ENCODE peak calls at places on chromosomes 6 and 20, in five cellular contexts. B is GM12878, R is HepG2, D is K562, T is H1. U is an unnamed sample.

GRCh38 chr6:128600397-128600951 is 80.1 kb upstream of the PTPRK start:
- DNase-seq in B (peak), R (no peak), D (no peak), T (no peak), U (no peak)

GRCh38 chr6:2942916-2943563 is 28.3 kb downstream of the SERPINB6 start:
- DNase-seq in B (no peak), R (no peak), D (no peak), T (no peak), U (no peak)

GRCh38 chr6:162179196-162179951 is 548.2 kb downstream of the PRKN start:
- DNase-seq in B (no peak), R (no peak), D (no peak), T (no peak), U (no peak)

GRCh38 chr6:148348335-148348734 is 5.7 kb downstream of the SASH1 start:
- DNase-seq in B (no peak), R (no peak), D (no peak), T (no peak), U (no peak)

GRCh38 chr6:37522836-37523235 is 23.1 kb upstream of the CCDC167 start:
- DNase-seq in B (no peak), R (no peak), D (no peak), T (no peak), U (no peak)

GRCh38 chr6:136012198-136012884 is 160.8 kb downstream of the PDE7B start:
- DNase-seq in B (no peak), R (no peak), D (no peak), T (no peak), U (no peak)

GRCh38 chr6:112298816-112299281 is 44.5 kb upstream of the LAMA4 start:
- DNase-seq in B (no peak), R (no peak), D (no peak), T (no peak), U (no peak)

GRCh38 chr6:114955363-114955762 is 612.5 kb upstream of the HS3ST5 start:
- DNase-seq in B (no peak), R (no peak), D (no peak), T (no peak), U (no peak)

GRCh38 chr20:51022803-51023616 is at the start of gene KCNG1:
- DNase-seq in B (no peak), R (no peak), D (peak), T (peak), U (no peak)

GRCh38 chr6:125922322-125922860 is 34.2 kb upstream of the HINT3 start:
- DNase-seq in B (no peak), R (no peak), D (no peak), T (no peak), U (no peak)

GRCh38 chr6:46042355-46042999 is 26.8 kb upstream of the CLIC5 start:
- DNase-seq in B (no peak), R (peak), D (peak), T (no peak), U (peak)

GRCh38 chr20:61742097-61742805 is 323.4 kb downstream of the TAF4 start:
- DNase-seq in B (no peak), R (no peak), D (no peak), T (no peak), U (no peak)

GRCh38 chr6:151885234-151885633 is 77.8 kb downstream of the ESR1 start:
- DNase-seq in B (no peak), R (no peak), D (no peak), T (no peak), U (no peak)

GRCh38 chr6:108260126-108260808 is 573 bp downstream of the SNX3 start:
- DNase-seq in B (peak), R (no peak), D (peak), T (no peak), U (no peak)

GRCh38 chr20:44648579-44648978 is 2.9 kb downstream of the ADA start:
- DNase-seq in B (no peak), R (peak), D (no peak), T (no peak), U (no peak)

GRCh38 chr20:44019638-44020335 is 105.1 kb downstream of the TOX2 start:
- DNase-seq in B (no peak), R (no peak), D (no peak), T (no peak), U (no peak)

GRCh38 chr6:7201732-7202541 is 94.2 kb downstream of the RREB1 start:
- DNase-seq in B (peak), R (no peak), D (peak), T (no peak), U (peak)

GRCh38 chr20:1277529-1278322 is 11.6 kb downstream of the SNPH start:
- DNase-seq in B (no peak), R (no peak), D (no peak), T (no peak), U (no peak)

GRCh38 chr6:15260099-15260821 is 14.4 kb downstream of the JARID2 start:
- DNase-seq in B (no peak), R (no peak), D (no peak), T (no peak), U (no peak)

GRCh38 chr20:16475225-16475624 is 98.0 kb downstream of the KIF16B start:
- DNase-seq in B (no peak), R (peak), D (no peak), T (no peak), U (no peak)

GRCh38 chr20:1933465-1933870 is 38.3 kb downstream of the SIRPA start:
- DNase-seq in B (no peak), R (no peak), D (no peak), T (no peak), U (no peak)

GRCh38 chr6:158060447-158061360 is 79.0 kb downstream of the SYNJ2 start:
- DNase-seq in B (no peak), R (no peak), D (no peak), T (no peak), U (no peak)

GRCh38 chr6:16239090-16239797 is 857 bp downstream of the GMPR start:
- DNase-seq in B (no peak), R (no peak), D (peak), T (no peak), U (peak)

GRCh38 chr6:166862287-166862977 is 93.9 kb downstream of the RNASET2 start:
- DNase-seq in B (no peak), R (no peak), D (no peak), T (peak), U (no peak)

GRCh38 chr6:123030292-123030691 is 34.3 kb downstream of the CLVS2 start:
- DNase-seq in B (no peak), R (no peak), D (no peak), T (no peak), U (no peak)

GRCh38 chr6:150053450-150053849 is 15.5 kb downstream of the ULBP3 start:
- DNase-seq in B (no peak), R (no peak), D (no peak), T (no peak), U (no peak)

GRCh38 chr6:52644246-52644645 is 26.7 kb upstream of the TMEM14A start:
- DNase-seq in B (no peak), R (no peak), D (no peak), T (no peak), U (no peak)

GRCh38 chr6:132919476-132919875 is 105.1 kb downstream of the RPS12 start:
- DNase-seq in B (no peak), R (no peak), D (no peak), T (no peak), U (no peak)

GRCh38 chr20:45971425-45971674 is 653 bp downstream of the ZNF335 start:
- DNase-seq in B (no peak), R (no peak), D (no peak), T (no peak), U (no peak)

GRCh38 chr6:109083657-109084056 is 11.0 kb downstream of the SESN1 start:
- DNase-seq in B (no peak), R (no peak), D (no peak), T (no peak), U (no peak)

GRCh38 chr6:159490298-159490937 is 202.6 kb downstream of the SOD2 start:
- DNase-seq in B (no peak), R (no peak), D (no peak), T (no peak), U (no peak)

GRCh38 chr6:142542704-142543233 is 241.0 kb downstream of the ADGRG6 start:
- DNase-seq in B (no peak), R (no peak), D (no peak), T (no peak), U (no peak)

GRCh38 chr6:29839917-29840316 is 12.3 kb downstream of the HLA-G start:
- DNase-seq in B (no peak), R (no peak), D (no peak), T (no peak), U (no peak)

GRCh38 chr20:47272893-47273590 is 83.5 kb downstream of the ZMYND8 start:
- DNase-seq in B (peak), R (peak), D (peak), T (peak), U (peak)

GRCh38 chr6:159174263-159174974 is 5.2 kb downstream of the FNDC1 start:
- DNase-seq in B (peak), R (peak), D (peak), T (no peak), U (peak)

GRCh38 chr6:19408331-19408730 is 428.8 kb upstream of the ID4 start:
- DNase-seq in B (no peak), R (no peak), D (no peak), T (no peak), U (no peak)

GRCh38 chr6:19839237-19839546 is 2.0 kb downstream of the ID4 start:
- DNase-seq in B (no peak), R (no peak), D (no peak), T (no peak), U (no peak)

GRCh38 chr6:168188974-168189678 is 110.1 kb upstream of the FRMD1 start:
- DNase-seq in B (no peak), R (no peak), D (no peak), T (no peak), U (no peak)

GRCh38 chr6:113362542-113363430 is 494.4 kb upstream of the MARCKS start:
- DNase-seq in B (no peak), R (no peak), D (no peak), T (no peak), U (no peak)

GRCh38 chr6:133632906-133633305 is 256.0 kb upstream of the TCF21 start:
- DNase-seq in B (no peak), R (no peak), D (no peak), T (no peak), U (no peak)

GRCh38 chr6:93792751-93793150 is 373.4 kb upstream of the EPHA7 start:
- DNase-seq in B (no peak), R (no peak), D (no peak), T (no peak), U (no peak)
- TF ChIP-seq GABPA in B (no peak), R (no peak), D (no peak), T (no peak), U (no peak)

GRCh38 chr6:41896280-41896679 is 1.1 kb upstream of the USP49 start:
- DNase-seq in B (no peak), R (no peak), D (no peak), T (no peak), U (no peak)

GRCh38 chr6:41901882-41902519 is 6.8 kb upstream of the USP49 start:
- DNase-seq in B (no peak), R (no peak), D (peak), T (no peak), U (peak)
- TF ChIP-seq CTCF in B (peak), R (peak), D (peak), T (peak), U (no peak)

GRCh38 chr6:66986940-66987339 is 1279.9 kb upstream of the EYS start:
- DNase-seq in B (no peak), R (peak), D (no peak), T (no peak), U (no peak)

GRCh38 chr6:66985816-66986215 is 1278.8 kb upstream of the EYS start:
- DNase-seq in B (no peak), R (no peak), D (no peak), T (no peak), U (no peak)
- TF ChIP-seq GABPA in B (no peak), R (no peak), D (no peak), T (no peak), U (no peak)

DNA sequence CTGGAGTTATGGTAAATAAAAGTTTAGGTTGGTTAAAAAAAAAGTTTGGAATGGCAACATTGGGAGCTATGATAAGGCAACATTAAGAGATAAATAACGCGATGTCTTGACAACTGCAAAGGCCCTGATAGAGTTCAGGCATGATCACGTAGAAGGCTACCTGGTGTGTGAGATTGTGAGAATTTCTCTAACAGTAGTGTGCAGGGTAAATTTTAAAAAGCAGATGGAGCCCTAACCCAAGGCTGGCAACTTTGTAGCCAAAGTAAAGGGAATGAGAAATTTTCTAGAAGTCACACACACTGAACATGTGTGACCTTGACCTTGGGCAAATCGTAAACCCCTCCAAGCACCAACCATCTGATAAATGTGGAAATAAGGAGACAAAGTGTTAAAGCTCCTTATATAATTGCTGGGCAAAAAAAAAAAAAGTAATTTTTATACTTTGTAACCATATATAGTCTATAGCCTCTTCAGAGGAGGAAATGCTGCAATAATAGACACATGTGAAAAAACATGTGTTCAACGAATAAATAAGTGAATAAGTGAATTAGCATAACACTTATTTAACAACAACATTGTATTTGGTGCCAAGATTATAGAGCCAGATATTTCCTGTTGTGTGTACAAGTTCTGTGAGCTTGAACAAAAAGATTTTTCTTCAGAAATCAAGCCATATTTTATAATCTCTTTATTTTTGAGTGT is 18.2 kb downstream of the KCNQ5 start:
- DNase-seq in B (no peak), R (no peak), D (no peak), T (no peak), U (no peak)
- TF ChIP-seq CTCF in B (peak), R (no peak), D (peak), T (no peak), U (no peak)

GRCh38 chr6:127206531-127207065 is 60.1 kb upstream of the RNF146 start:
- DNase-seq in B (no peak), R (no peak), D (no peak), T (no peak), U (no peak)
- TF ChIP-seq GABPA in B (no peak), R (no peak), D (no peak), T (no peak), U (no peak)

GRCh38 chr6:33794910-33795615 is 6.1 kb upstream of the LEMD2 start:
- DNase-seq in B (no peak), R (peak), D (peak), T (no peak), U (no peak)
- TF ChIP-seq CTCF in B (no peak), R (peak), D (no peak), T (no peak), U (no peak)

GRCh38 chr6:139017227-139017626 is 11.3 kb upstream of the ABRACL start:
- DNase-seq in B (no peak), R (no peak), D (no peak), T (no peak), U (no peak)
- TF ChIP-seq GABPA in B (no peak), R (no peak), D (no peak), T (no peak), U (no peak)

GRCh38 chr6:160766657-160767018 is 64.6 kb downstream of the PLG start:
- DNase-seq in B (no peak), R (no peak), D (no peak), T (no peak), U (no peak)

GRCh38 chr6:160767019-160767646 is 65.1 kb downstream of the PLG start:
- DNase-seq in B (no peak), R (peak), D (peak), T (peak), U (no peak)

GRCh38 chr6:160764847-160765246 is 62.8 kb downstream of the PLG start:
- DNase-seq in B (no peak), R (no peak), D (no peak), T (no peak), U (no peak)

GRCh38 chr6:160767647-160768019 is 65.6 kb downstream of the PLG start:
- DNase-seq in B (no peak), R (no peak), D (no peak), T (no peak), U (no peak)

DNA sequence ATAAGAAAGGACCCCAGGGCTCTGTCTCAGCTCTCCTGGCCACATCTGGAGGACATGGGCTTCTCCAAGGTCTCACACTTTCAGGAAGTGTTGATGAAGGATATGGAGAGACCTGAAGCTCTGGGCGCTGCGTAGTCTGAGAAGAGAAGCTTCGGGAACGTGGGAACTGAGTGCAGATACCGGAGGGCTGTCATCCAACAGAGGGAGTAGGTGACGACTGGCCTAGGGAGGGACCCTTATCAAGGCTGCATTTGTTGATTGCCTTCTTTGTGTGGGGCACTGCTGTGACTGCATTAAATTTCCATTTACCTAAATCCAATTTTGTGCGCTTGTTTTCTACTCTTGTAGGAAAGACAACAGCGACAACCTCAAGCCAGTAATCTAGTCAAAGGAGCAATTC is 63.4 kb downstream of the PLG start:
- DNase-seq in B (no peak), R (no peak), D (no peak), T (no peak), U (no peak)
- TF ChIP-seq CTCF in B (no peak), R (peak), D (peak), T (peak), U (no peak)

GRCh38 chr6:90294989-90295853 is 1.4 kb downstream of the BACH2 start:
- DNase-seq in B (no peak), R (no peak), D (peak), T (no peak), U (no peak)
- TF ChIP-seq GABPA in B (no peak), R (no peak), D (no peak), T (no peak), U (no peak)

DNA sequence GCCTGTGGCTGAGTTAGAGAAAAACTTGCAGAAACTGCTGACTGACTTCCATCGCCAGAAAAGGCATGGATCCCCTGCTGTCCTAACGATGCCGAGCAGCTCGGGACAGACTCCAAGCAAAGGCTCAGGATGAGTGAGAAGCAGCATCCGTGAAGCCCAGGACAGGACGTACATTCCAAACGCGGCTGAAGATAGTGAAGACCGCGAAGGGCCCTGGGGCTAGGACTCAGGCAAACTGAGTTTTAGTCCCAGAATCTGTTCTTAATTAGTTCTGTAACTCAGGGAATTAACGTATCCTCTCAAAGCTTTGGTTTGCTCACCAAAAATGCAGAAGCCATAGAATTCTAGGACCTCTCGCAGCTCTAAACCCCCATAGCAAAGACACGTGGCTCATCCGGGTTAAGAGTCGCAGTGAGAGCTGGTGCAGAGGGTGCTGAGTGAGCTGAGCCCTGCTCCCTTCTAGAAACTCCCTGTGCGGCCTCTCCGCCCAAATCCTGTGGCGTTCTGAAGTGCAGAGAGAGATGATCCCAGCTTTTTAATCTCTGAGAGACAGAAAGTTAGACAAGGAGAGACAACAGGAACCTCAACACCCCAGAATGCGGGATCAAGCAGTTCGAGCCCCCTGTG is 132.9 kb upstream of the THBS2 start:
- DNase-seq in B (no peak), R (no peak), D (no peak), T (no peak), U (no peak)
- TF ChIP-seq CTCF in B (no peak), R (no peak), D (no peak), T (no peak), U (no peak)